ENCODE peak calls at places on chromosome 1, in four cellular contexts. M, J, Z and R are unnamed samples.
A peak's percentile ranks its signal among the peaks of the same experiment; 100 is the strongest.

GRCh38 chr1:32448773-32449456 is 16.0 kb upstream of the ZBTB8B start:
- DNase-seq in M (peak; percentile 87), J (peak; percentile 68), Z (peak; percentile 75), R (no peak)

GRCh38 chr1:98661544-98662353 is at the start of gene SNX7:
- DNase-seq in M (peak; percentile 2), J (peak; percentile 32), Z (peak; percentile 71), R (no peak)

GRCh38 chr1:204262506-204263239 is 48.9 kb upstream of the GOLT1A start:
- DNase-seq in M (no peak), J (no peak), Z (no peak), R (no peak)

GRCh38 chr1:24695202-24695974 is 49.9 kb upstream of the CLIC4 start:
- DNase-seq in M (peak; percentile 72), J (no peak), Z (no peak), R (no peak)

GRCh38 chr1:167629681-167630567 is at the start of gene RCSD1:
- DNase-seq in M (peak; percentile 87), J (no peak), Z (no peak), R (no peak)

GRCh38 chr1:52288286-52288685 is 77.7 kb downstream of the CC2D1B start:
- DNase-seq in M (peak; percentile 41), J (peak; percentile 60), Z (no peak), R (no peak)

GRCh38 chr1:10724511-10724910 is 71.9 kb downstream of the CASZ1 start:
- DNase-seq in M (no peak), J (no peak), Z (no peak), R (no peak)

GRCh38 chr1:226405411-226405988 is 2.4 kb downstream of the PARP1 start:
- DNase-seq in M (peak; percentile 72), J (no peak), Z (no peak), R (no peak)

GRCh38 chr1:65020774-65021173 is 54.4 kb upstream of the JAK1 start:
- DNase-seq in M (peak; percentile 51), J (no peak), Z (peak; percentile 30), R (no peak)

GRCh38 chr1:36306210-36306901 is at the start of gene SH3D21:
- DNase-seq in M (no peak), J (no peak), Z (peak; percentile 67), R (no peak)

GRCh38 chr1:8602471-8603219 is 214.8 kb downstream of the RERE start:
- DNase-seq in M (no peak), J (no peak), Z (no peak), R (no peak)

GRCh38 chr1:243642936-243643335 is 207.1 kb downstream of the AKT3 start:
- DNase-seq in M (no peak), J (no peak), Z (no peak), R (no peak)

GRCh38 chr1:204598319-204598969 is 82.2 kb downstream of the MDM4 start:
- DNase-seq in M (no peak), J (no peak), Z (no peak), R (no peak)

GRCh38 chr1:75908717-75909152 is 23.5 kb downstream of the ASB17 start:
- DNase-seq in M (peak; percentile 30), J (peak; percentile 40), Z (peak; percentile 31), R (peak; percentile 50)

GRCh38 chr1:93607814-93608187 is 73.8 kb downstream of the BCAR3 start:
- DNase-seq in M (no peak), J (no peak), Z (no peak), R (no peak)

GRCh38 chr1:2859219-2859880 is 57.9 kb upstream of the TTC34 start:
- DNase-seq in M (no peak), J (no peak), Z (no peak), R (no peak)

GRCh38 chr1:2857521-2857920 is 56.0 kb upstream of the TTC34 start:
- DNase-seq in M (no peak), J (no peak), Z (no peak), R (no peak)

GRCh38 chr1:2859881-2860430 is 58.5 kb upstream of the TTC34 start:
- DNase-seq in M (no peak), J (no peak), Z (no peak), R (no peak)

GRCh38 chr1:2856821-2857290 is 55.4 kb upstream of the TTC34 start:
- DNase-seq in M (no peak), J (no peak), Z (no peak), R (no peak)

GRCh38 chr1:2858676-2859075 is 57.2 kb upstream of the TTC34 start:
- DNase-seq in M (no peak), J (no peak), Z (no peak), R (no peak)
- H3K9me3 ChIP-seq in M (no peaks in the 10 kb centered on the region), J (no peaks in the 10 kb centered on the region), Z (no peaks in the 10 kb centered on the region), R (no peaks in the 10 kb centered on the region)

GRCh38 chr1:21904725-21905520 is 32.2 kb downstream of the HSPG2 start:
- DNase-seq in M (peak; percentile 100), J (peak; percentile 18), Z (no peak), R (no peak)
- H3K4me1 ChIP-seq in M (peaks cover 81% of the 10 kb centered on the region), J (no peaks in the 10 kb centered on the region), Z (peaks cover 35% of the 10 kb centered on the region), R (peaks cover 35% of the 10 kb centered on the region)

GRCh38 chr1:46301406-46302090 is 1.9 kb downstream of the LRRC41 start:
- DNase-seq in M (peak; percentile 77), J (no peak), Z (peak; percentile 22), R (no peak)
- TF ChIP-seq TCF7L2 in M (no peak), J (no peak), Z (no peak), R (no peak)

GRCh38 chr1:2874207-2875165 is 73.0 kb upstream of the TTC34 start:
- DNase-seq in M (no peak), J (no peak), Z (no peak), R (no peak)
- H3K9me3 ChIP-seq in M (no peaks in the 10 kb centered on the region), J (peaks cover 14% of the 10 kb centered on the region), Z (peaks cover 10% of the 10 kb centered on the region), R (peaks cover 8% of the 10 kb centered on the region)

DNA sequence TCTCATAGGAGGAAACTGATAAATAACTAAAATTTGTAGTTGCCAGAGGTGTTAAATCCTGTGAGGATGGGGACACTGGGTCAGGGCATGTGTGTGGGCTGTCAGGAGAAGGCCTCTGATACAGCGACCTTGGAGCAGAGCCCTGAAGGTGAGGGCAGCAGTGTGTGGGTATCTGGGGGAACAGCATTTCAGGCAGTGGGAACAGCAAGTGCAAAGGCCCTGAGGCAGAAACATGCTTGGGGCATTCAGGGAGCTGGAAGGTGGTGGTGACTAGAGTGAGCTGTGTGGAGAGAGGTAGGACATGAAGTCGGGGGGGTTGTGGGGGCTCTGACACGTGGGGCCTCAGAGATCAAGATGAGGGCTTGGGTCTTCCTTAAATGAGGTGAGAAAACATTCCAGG is 30.7 kb downstream of the ARHGEF10L start:
- DNase-seq in M (no peak), J (no peak), Z (no peak), R (no peak)
- H3K4me1 ChIP-seq in M (peaks cover 10% of the 10 kb centered on the region), J (peaks cover 54% of the 10 kb centered on the region), Z (peaks cover 77% of the 10 kb centered on the region), R (peaks cover 2% of the 10 kb centered on the region)

DNA sequence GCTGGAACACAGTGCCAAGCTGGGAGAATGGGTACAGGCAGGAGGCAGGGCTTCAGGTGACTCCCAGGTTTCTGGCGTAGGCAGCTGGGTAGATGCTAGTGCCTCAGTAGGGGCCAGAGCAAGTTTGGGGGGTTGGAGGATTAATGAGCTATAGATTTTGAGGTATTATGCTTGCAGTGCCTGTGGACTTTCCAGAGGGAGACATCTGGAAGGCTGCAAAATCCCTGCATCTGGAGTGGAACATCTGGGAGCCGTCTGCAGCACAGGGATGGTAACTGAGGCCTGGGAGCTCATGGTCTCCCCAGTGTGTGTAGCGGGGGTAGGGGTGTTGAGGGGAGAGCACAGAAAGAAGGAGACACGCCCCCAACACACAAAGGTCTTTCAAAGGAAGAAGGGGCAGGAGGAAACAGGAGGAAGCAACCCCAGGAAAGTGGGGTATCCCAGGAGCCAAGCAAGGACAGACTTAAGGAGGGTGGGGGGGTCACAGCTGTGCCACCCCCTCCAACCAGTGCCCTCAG is 2.2 kb upstream of the PDZK1IP1 start:
- DNase-seq in M (no peak), J (no peak), Z (no peak), R (no peak)
- TF ChIP-seq TCF7L2 in M (no peak), J (no peak), Z (no peak), R (no peak)

DNA sequence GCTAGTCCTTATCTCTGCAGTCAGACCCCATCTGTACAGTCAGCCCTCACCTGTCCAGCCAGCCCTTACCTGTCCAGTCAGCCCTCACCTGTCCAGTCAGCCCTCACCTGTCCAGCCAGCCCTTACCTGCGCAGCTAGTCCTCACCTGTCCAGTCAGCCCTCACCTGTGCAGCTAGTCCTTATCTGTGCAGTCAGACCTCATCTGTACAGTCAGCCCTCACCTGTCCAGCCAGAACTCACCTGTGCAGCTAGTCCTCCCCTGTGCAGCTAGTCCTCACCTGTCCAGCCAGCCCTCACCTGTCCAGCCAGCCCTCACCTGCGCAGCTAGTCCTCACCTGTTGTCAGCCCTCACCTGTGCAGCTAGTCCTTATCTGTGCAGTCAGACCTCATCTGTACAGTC is 506.8 kb downstream of the NPHP4 start:
- DNase-seq in M (no peak), J (no peak), Z (no peak), R (no peak)
- H3K9me3 ChIP-seq in M (no peaks in the 10 kb centered on the region), J (no peaks in the 10 kb centered on the region), Z (no peaks in the 10 kb centered on the region), R (no peaks in the 10 kb centered on the region)

GRCh38 chr1:198878566-198878965 is 239.7 kb downstream of the PTPRC start:
- DNase-seq in M (no peak), J (no peak), Z (no peak), R (no peak)
- H3K4me1 ChIP-seq in M (no peaks in the 10 kb centered on the region), J (peaks cover 17% of the 10 kb centered on the region), Z (no peaks in the 10 kb centered on the region), R (peaks cover 7% of the 10 kb centered on the region)